ENCODE peak calls at places on chromosomes 11 and 22, in seven cellular contexts. One of them, this sample, is unnamed.
A peak's percentile ranks its signal among the peaks of the same experiment; 100 is the strongest.

GRCh38 chr11:1853376-1854131 is 670 bp downstream of the LSP1 start:
- DNase-seq in psoas muscle: no peak
- DNase-seq in GM20000: no peak
- DNase-seq in sciatic nerve: no peak
- DNase-seq in RWPE1: no peak
- DNase-seq in kidney epithelial cell: no peak
- DNase-seq in NCI-H1092: no peak
- DNase-seq in this sample: no peak

GRCh38 chr11:106249857-106250256 is 172.4 kb downstream of the AASDHPPT start:
- DNase-seq in psoas muscle: no peak
- DNase-seq in GM20000: no peak
- DNase-seq in sciatic nerve: no peak
- DNase-seq in RWPE1: no peak
- DNase-seq in kidney epithelial cell: no peak
- DNase-seq in NCI-H1092: no peak
- DNase-seq in this sample: no peak

GRCh38 chr11:59898652-59899051 is 20.1 kb downstream of the OOSP3 start:
- DNase-seq in psoas muscle: no peak
- DNase-seq in GM20000: no peak
- DNase-seq in sciatic nerve: no peak
- DNase-seq in RWPE1: no peak
- DNase-seq in kidney epithelial cell: no peak
- DNase-seq in NCI-H1092: no peak
- DNase-seq in this sample: no peak

GRCh38 chr11:117950320-117950719 is 21.1 kb upstream of the TMPRSS13 start:
- DNase-seq in psoas muscle: no peak
- DNase-seq in GM20000: peak; percentile 56
- DNase-seq in sciatic nerve: no peak
- DNase-seq in RWPE1: no peak
- DNase-seq in kidney epithelial cell: no peak
- DNase-seq in NCI-H1092: no peak
- DNase-seq in this sample: no peak

GRCh38 chr11:6321961-6322362 is 1.7 kb upstream of the CAVIN3 start:
- DNase-seq in psoas muscle: no peak
- DNase-seq in GM20000: no peak
- DNase-seq in sciatic nerve: no peak
- DNase-seq in RWPE1: peak; percentile 76
- DNase-seq in kidney epithelial cell: no peak
- DNase-seq in NCI-H1092: no peak
- DNase-seq in this sample: peak; percentile 46

GRCh38 chr22:27564806-27565205 is 236.8 kb downstream of the MN1 start:
- DNase-seq in psoas muscle: no peak
- DNase-seq in GM20000: no peak
- DNase-seq in sciatic nerve: no peak
- DNase-seq in RWPE1: no peak
- DNase-seq in kidney epithelial cell: no peak
- DNase-seq in NCI-H1092: no peak
- DNase-seq in this sample: no peak

GRCh38 chr11:117912497-117912896 is 16.7 kb downstream of the TMPRSS13 start:
- DNase-seq in psoas muscle: no peak
- DNase-seq in GM20000: no peak
- DNase-seq in sciatic nerve: peak; percentile 13
- DNase-seq in RWPE1: no peak
- DNase-seq in kidney epithelial cell: no peak
- DNase-seq in NCI-H1092: no peak
- DNase-seq in this sample: no peak

GRCh38 chr11:69466039-69466438 is 15.4 kb upstream of the LINC01488 start:
- DNase-seq in psoas muscle: no peak
- DNase-seq in GM20000: no peak
- DNase-seq in sciatic nerve: no peak
- DNase-seq in RWPE1: no peak
- DNase-seq in kidney epithelial cell: no peak
- DNase-seq in NCI-H1092: no peak
- DNase-seq in this sample: peak; percentile 33

GRCh38 chr11:65529475-65530156 is 4.7 kb downstream of the SCYL1 start:
- DNase-seq in psoas muscle: no peak
- DNase-seq in GM20000: no peak
- DNase-seq in sciatic nerve: peak; percentile 70
- DNase-seq in RWPE1: no peak
- DNase-seq in kidney epithelial cell: no peak
- DNase-seq in NCI-H1092: no peak
- DNase-seq in this sample: no peak

GRCh38 chr11:94788396-94788795 is 20.2 kb downstream of the AMOTL1 start:
- DNase-seq in psoas muscle: no peak
- DNase-seq in GM20000: no peak
- DNase-seq in sciatic nerve: no peak
- DNase-seq in RWPE1: no peak
- DNase-seq in kidney epithelial cell: no peak
- DNase-seq in NCI-H1092: no peak
- DNase-seq in this sample: no peak

GRCh38 chr11:76321820-76322524 is 59.0 kb downstream of the THAP12 start:
- DNase-seq in psoas muscle: no peak
- DNase-seq in GM20000: no peak
- DNase-seq in sciatic nerve: no peak
- DNase-seq in RWPE1: no peak
- DNase-seq in kidney epithelial cell: no peak
- DNase-seq in NCI-H1092: no peak
- DNase-seq in this sample: no peak

GRCh38 chr11:94297967-94298576 is 6.3 kb upstream of the IZUMO1R start:
- DNase-seq in psoas muscle: no peak
- DNase-seq in GM20000: no peak
- DNase-seq in sciatic nerve: no peak
- DNase-seq in RWPE1: no peak
- DNase-seq in kidney epithelial cell: no peak
- DNase-seq in NCI-H1092: no peak
- DNase-seq in this sample: no peak

This sample was measured in foreskin keratinocyte.